ENCODE peak calls at places on chromosomes 12 and 14, in six cellular contexts. Y is H9, I is mesendoderm, K is neuronal stem cell, P is trophoblast cell, Q is mesenchymal stem cell. N is an unnamed sample.
A peak's percentile ranks its signal among the peaks of the same experiment; 100 is the strongest.

GRCh38 chr14:34615507-34615906 is 14.4 kb downstream of the SNX6 start:
- DNase-seq in Q (no peak), K (no peak), I (no peak), Y (no peak), P (no peak), N (no peak)

GRCh38 chr12:21350975-21351374 is 16.3 kb upstream of the SLCO1A2 start:
- DNase-seq in I (no peak), K (no peak), P (no peak), Q (no peak), Y (no peak), N (no peak)

GRCh38 chr12:62250671-62251608 is 9.3 kb upstream of the USP15 start:
- DNase-seq in Y (no peak), I (peak; percentile 23), P (peak; percentile 78), Q (peak; percentile 36), K (no peak), N (peak; percentile 58)

GRCh38 chr14:103188691-103189480 is 65.6 kb downstream of the TNFAIP2 start:
- DNase-seq in P (peak; percentile 88), I (no peak), Q (peak; percentile 17), Y (peak; percentile 67), K (no peak), N (no peak)

GRCh38 chr12:5648692-5649338 is 216.9 kb downstream of the NTF3 start:
- DNase-seq in K (peak; percentile 43), Q (peak; percentile 42), Y (peak; percentile 80), P (peak; percentile 60), I (peak; percentile 85), N (peak; percentile 58)

GRCh38 chr12:27907766-27908165 is 64.8 kb downstream of the PTHLH start:
- DNase-seq in I (no peak), P (peak; percentile 84), Q (no peak), K (no peak), Y (no peak), N (peak; percentile 49)

GRCh38 chr14:103279129-103280025 is 54.7 kb upstream of the EIF5 start:
- DNase-seq in K (no peak), I (peak; percentile 51), Y (peak; percentile 58), P (no peak), Q (no peak), N (no peak)

GRCh38 chr14:29741909-29742401 is 185.7 kb downstream of the PRKD1 start:
- DNase-seq in Q (peak; percentile 7), Y (no peak), I (no peak), K (no peak), P (no peak), N (peak; percentile 57)

GRCh38 chr14:106268013-106268727 is 741.8 kb downstream of the TMEM121 start:
- DNase-seq in Y (no peak), K (no peak), I (no peak), Q (no peak), P (no peak), N (no peak)

GRCh38 chr12:4780624-4781023 is 60.4 kb downstream of the GALNT8 start:
- DNase-seq in I (no peak), P (no peak), K (no peak), Q (no peak), Y (no peak), N (no peak)

GRCh38 chr12:131045705-131046460 is 92.2 kb downstream of the ADGRD1 start:
- DNase-seq in Y (no peak), I (no peak), P (no peak), K (no peak), Q (no peak), N (no peak)

GRCh38 chr14:96897184-96897583 is 100.0 kb downstream of the VRK1 start:
- DNase-seq in P (no peak), Q (no peak), Y (no peak), K (no peak), I (no peak), N (no peak)

GRCh38 chr12:56998981-56999380 is 7.4 kb downstream of the ZBTB39 start:
- DNase-seq in P (no peak), Y (no peak), I (no peak), Q (no peak), K (no peak), N (no peak)

GRCh38 chr12:120368789-120369475 is at the start of gene MSI1:
- DNase-seq in Y (no peak), P (no peak), Q (no peak), I (no peak), K (no peak), N (no peak)

GRCh38 chr14:64465208-64465821 is at the start of gene AKAP5:
- DNase-seq in I (peak; percentile 85), P (peak; percentile 59), Y (peak; percentile 90), Q (peak; percentile 32), K (peak; percentile 80), N (peak; percentile 11)

GRCh38 chr14:94904636-94905035 is 134.7 kb upstream of the GSC start:
- DNase-seq in P (peak; percentile 80), K (peak; percentile 18), Q (peak; percentile 12), Y (no peak), I (peak; percentile 65), N (peak; percentile 34)

GRCh38 chr14:77603654-77604270 is 12.7 kb downstream of the SPTLC2 start:
- DNase-seq in P (peak; percentile 40), Q (peak; percentile 76), Y (no peak), K (no peak), I (no peak), N (no peak)

GRCh38 chr12:25995906-25996305 is 37.4 kb downstream of the RASSF8 start:
- DNase-seq in P (no peak), K (no peak), I (no peak), Y (no peak), Q (peak; percentile 22), N (peak; percentile 60)

GRCh38 chr12:2378835-2379330 is 326.1 kb downstream of the CACNA1C start:
- DNase-seq in Q (no peak), K (no peak), P (no peak), Y (no peak), I (no peak), N (no peak)

GRCh38 chr14:93029911-93030555 is 85.7 kb downstream of the ITPK1 start:
- DNase-seq in Y (no peak), K (no peak), Q (no peak), P (no peak), I (no peak), N (peak; percentile 31)

GRCh38 chr12:132171293-132171967 is 27.2 kb downstream of the NOC4L start:
- DNase-seq in Q (no peak), I (no peak), P (no peak), Y (no peak), K (no peak), N (no peak)

GRCh38 chr12:132171968-132172521 is 27.8 kb downstream of the NOC4L start:
- DNase-seq in P (no peak), Q (no peak), I (no peak), Y (no peak), K (no peak), N (no peak)

GRCh38 chr12:132174015-132174660 is 29.9 kb downstream of the NOC4L start:
- DNase-seq in Q (no peak), Y (no peak), P (no peak), I (no peak), K (no peak), N (no peak)

GRCh38 chr12:132173135-132174014 is 29.1 kb downstream of the NOC4L start:
- DNase-seq in K (no peak), I (no peak), Y (no peak), P (no peak), Q (no peak), N (no peak)

GRCh38 chr12:132172619-132173018 is 28.4 kb downstream of the NOC4L start:
- DNase-seq in K (no peak), P (no peak), Q (no peak), I (no peak), Y (no peak), N (no peak)
- H4K8ac ChIP-seq in K (no peak overlapping the region), P (no peak overlapping the region), Q (no peak overlapping the region), I (no peak overlapping the region), Y (no peak overlapping the region), N (no peak overlapping the region)

GRCh38 chr14:74475678-74476077 is 17.4 kb downstream of the NPC2 start:
- DNase-seq in Q (no peak), P (peak; percentile 12), I (no peak), Y (no peak), K (no peak), N (peak; percentile 63)
- H3K23ac ChIP-seq in Q (no peak overlapping the region), P (no peak overlapping the region), I (no peak overlapping the region), Y (no peak overlapping the region), K (no peak overlapping the region), N (no peak overlapping the region)

DNA sequence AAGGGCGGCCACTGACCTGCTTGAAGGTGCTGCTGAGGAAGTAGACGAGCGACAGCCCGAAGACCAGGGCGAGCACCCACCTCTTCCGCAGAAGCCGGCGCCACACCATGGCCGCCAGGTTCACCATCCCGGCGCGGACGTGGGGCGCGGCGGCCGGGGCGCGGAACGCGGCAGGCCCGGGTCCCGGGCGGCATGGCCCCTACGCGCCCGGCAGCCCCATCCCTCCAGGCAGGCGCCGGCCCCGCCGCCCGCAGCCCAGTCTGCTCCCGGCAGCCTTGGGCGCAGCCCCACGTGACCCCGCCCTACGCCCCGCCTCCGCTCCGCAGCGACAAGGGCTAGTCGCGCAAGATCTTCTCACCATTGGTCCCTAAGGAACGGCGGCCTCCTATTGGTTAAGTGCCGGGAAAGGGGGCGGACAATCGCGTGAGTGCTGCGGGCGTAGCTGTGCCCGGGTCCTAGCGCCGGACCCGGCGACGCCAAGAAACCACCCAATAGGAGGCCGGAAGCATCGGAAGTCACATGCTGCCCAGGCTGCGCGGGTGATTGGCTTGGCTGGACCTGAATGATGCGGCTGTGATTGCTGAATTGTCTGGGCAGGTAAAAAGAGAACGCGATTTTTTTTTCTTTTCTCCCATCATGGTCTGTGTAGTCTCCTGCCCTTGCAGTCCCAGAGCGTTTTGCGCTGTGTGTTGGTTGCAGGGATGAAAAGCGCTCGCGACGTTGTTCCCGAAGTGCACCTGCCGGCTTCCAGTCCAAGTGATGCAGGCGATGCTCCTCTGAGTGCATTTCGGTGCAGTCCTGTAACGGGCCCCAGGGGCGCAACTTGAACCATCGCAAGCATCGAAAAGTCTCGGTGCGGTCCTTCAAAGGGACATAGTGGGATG is at the start of the genes RNFT2 and SPRING1:
- DNase-seq in K (peak; percentile 99), P (peak; percentile 99), Q (peak; percentile 99), Y (peak; percentile 100), I (peak; percentile 100), N (peak; percentile 99)
- H4K8ac ChIP-seq in K (no peak within 1 kb of the TSS), P (peak within 1 kb of the TSS; percentile 81), Q (peak within 1 kb of the TSS; percentile 81), Y (no peak within 1 kb of the TSS), I (no peak within 1 kb of the TSS), N (peak within 1 kb of the TSS; percentile 87)

GRCh38 chr12:77115471-77115870 is 50.1 kb upstream of the E2F7 start:
- DNase-seq in K (no peak), Y (no peak), P (no peak), Q (peak; percentile 60), I (no peak), N (no peak)

GRCh38 chr12:77113971-77114370 is 48.6 kb upstream of the E2F7 start:
- DNase-seq in I (no peak), Y (no peak), Q (peak; percentile 22), P (no peak), K (no peak), N (peak; percentile 49)

GRCh38 chr12:77118696-77119095 is 53.3 kb upstream of the E2F7 start:
- DNase-seq in K (no peak), Y (no peak), Q (peak; percentile 55), I (no peak), P (no peak), N (peak; percentile 53)

GRCh38 chr12:77120156-77120555 is 54.8 kb upstream of the E2F7 start:
- DNase-seq in K (no peak), I (no peak), P (no peak), Q (peak; percentile 72), Y (no peak), N (peak; percentile 79)

DNA sequence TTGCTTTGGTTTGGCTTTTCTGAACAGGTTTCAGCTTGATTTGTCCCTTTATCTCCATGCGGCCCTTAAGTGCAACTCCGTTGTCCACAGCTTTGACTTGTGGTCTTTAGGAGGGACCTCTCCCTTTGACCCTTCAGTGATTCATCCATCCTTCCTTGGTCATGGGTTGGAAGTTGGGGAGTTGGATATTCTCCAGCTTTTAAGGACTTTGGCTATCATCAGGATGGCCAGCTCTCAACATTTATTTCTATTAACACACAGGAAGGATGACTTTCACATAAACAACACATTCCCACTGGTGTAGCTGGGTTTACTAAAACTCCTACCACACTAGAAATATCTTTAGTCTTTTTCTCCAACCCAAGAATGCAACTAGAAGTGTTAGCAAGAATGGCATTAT is 50.9 kb upstream of the E2F7 start:
- DNase-seq in K (no peak), Q (peak; percentile 85), I (no peak), P (no peak), Y (no peak), N (peak; percentile 81)
- H3K23ac ChIP-seq in K (no peak overlapping the region), Q (no peak overlapping the region), I (no peak overlapping the region), P (no peak overlapping the region), Y (no peak overlapping the region), N (peak overlapping the region; percentile 70)